ENCODE peak calls at places on chromosomes 11 and 22, in five cellular contexts. S is activated CD8-positive, alpha-beta T cell treated with anti-CD3 and anti-CD28 coated beads for 36 hours; G is SK-MEL-5; H is AG04450; P is AG20443. A is an unnamed sample.

GRCh38 chr11:21768388-21768787 is 424.5 kb upstream of the ANO5 start:
- DNase-seq in S (no peak), G (no peak), H (no peak), P (no peak), A (no peak)

GRCh38 chr22:41589260-41589600 is 410 bp downstream of the PMM1 start:
- DNase-seq in S (peak; percentile 58), G (no peak), H (no peak), P (peak; percentile 48), A (no peak)

GRCh38 chr11:27158763-27159679 is 118.4 kb downstream of the BBOX1 start:
- DNase-seq in S (peak; percentile 44), G (peak; percentile 84), H (peak; percentile 48), P (peak; percentile 88), A (peak; percentile 90)

GRCh38 chr11:110973401-110973980 is 261.3 kb upstream of the ARHGAP20 start:
- DNase-seq in S (no peak), G (no peak), H (no peak), P (no peak), A (no peak)

GRCh38 chr11:76637491-76638266 is 32.9 kb downstream of the LRRC32 start:
- DNase-seq in S (peak; percentile 41), G (no peak), H (no peak), P (no peak), A (no peak)

GRCh38 chr11:44530413-44531115 is 34.9 kb upstream of the CD82 start:
- DNase-seq in S (peak; percentile 68), G (no peak), H (no peak), P (no peak), A (no peak)

GRCh38 chr11:4626207-4627105 is 10.8 kb upstream of the OR51D1 start:
- DNase-seq in S (peak; percentile 78), G (peak; percentile 84), H (peak; percentile 61), P (no peak), A (peak; percentile 30)

GRCh38 chr11:126739499-126740145 is 260.9 kb downstream of the KIRREL3 start:
- DNase-seq in S (no peak), G (no peak), H (no peak), P (peak; percentile 45), A (no peak)

GRCh38 chr11:119800619-119801018 is 71.6 kb upstream of the NECTIN1 start:
- DNase-seq in S (no peak), G (no peak), H (no peak), P (no peak), A (no peak)

GRCh38 chr11:128451651-128452470 is 135.5 kb downstream of the ETS1 start:
- DNase-seq in S (no peak), G (peak; percentile 66), H (no peak), P (no peak), A (peak; percentile 65)

GRCh38 chr22:37492428-37493344 is 6.5 kb upstream of the MFNG start:
- DNase-seq in S (peak; percentile 81), G (peak; percentile 70), H (no peak), P (peak; percentile 73), A (no peak)

GRCh38 chr11:46238078-46238966 is 39.1 kb upstream of the CREB3L1 start:
- DNase-seq in S (peak; percentile 79), G (no peak), H (no peak), P (peak; percentile 81), A (no peak)

GRCh38 chr11:78562398-78562797 is 12.3 kb downstream of the NARS2 start:
- DNase-seq in S (no peak), G (no peak), H (no peak), P (peak; percentile 50), A (peak; percentile 49)

GRCh38 chr11:134332782-134333181 is 994 bp downstream of the GLB1L2 start:
- DNase-seq in S (no peak), G (no peak), H (no peak), P (no peak), A (no peak)

GRCh38 chr11:66133216-66133775 is 63.2 kb downstream of the PACS1 start:
- DNase-seq in S (no peak), G (no peak), H (no peak), P (no peak), A (no peak)

GRCh38 chr11:116601734-116602636 is 170.8 kb downstream of the BUD13 start:
- DNase-seq in S (no peak), G (no peak), H (no peak), P (no peak), A (no peak)

GRCh38 chr11:64810891-64811272 is 531 bp upstream of the MEN1 start:
- DNase-seq in S (peak; percentile 72), G (no peak), H (no peak), P (no peak), A (no peak)

GRCh38 chr11:116481126-116481644 is 291.6 kb downstream of the BUD13 start:
- DNase-seq in S (no peak), G (no peak), H (no peak), P (no peak), A (no peak)

GRCh38 chr22:17836977-17837742 is 62.9 kb upstream of the BID start:
- DNase-seq in S (no peak), G (peak; percentile 53), H (no peak), P (no peak), A (no peak)

GRCh38 chr22:28027453-28028448 is 108.7 kb upstream of the PITPNB start:
- DNase-seq in S (no peak), G (no peak), H (no peak), P (no peak), A (no peak)

GRCh38 chr11:113849713-113850112 is 25.7 kb downstream of the USP28 start:
- DNase-seq in S (no peak), G (no peak), H (no peak), P (no peak), A (no peak)

GRCh38 chr11:37908224-37908558 is 1310.2 kb upstream of the RAG2 start:
- DNase-seq in S (no peak), G (no peak), H (no peak), P (no peak), A (no peak)

GRCh38 chr22:30325065-30325720 is 1.5 kb downstream of the TBC1D10A start:
- DNase-seq in S (no peak), G (peak; percentile 86), H (no peak), P (peak; percentile 83), A (peak; percentile 89)

GRCh38 chr22:22843848-22844247 is 43.8 kb upstream of the IGLL5 start:
- DNase-seq in S (no peak), G (no peak), H (no peak), P (no peak), A (no peak)

GRCh38 chr11:70532728-70533127 is 134.4 kb downstream of the CTTN start:
- DNase-seq in S (no peak), G (no peak), H (no peak), P (no peak), A (no peak)

A was measured in COLO829.